ENCODE peak calls at places on chromosomes 16 and 17, in four cellular contexts. P is uterus, E is body of pancreas, T is endothelial cell of umbilical vein. B is an unnamed sample. For H3K4me1, the result is how much of the 10 kb centered on the place peaks cover.

GRCh38 chr17:32929288-32929574 is 1.3 kb downstream of the TMEM98 start:
- DNase-seq in P (no peak), E (no peak), T (no peak), B (no peak)

GRCh38 chr17:8147805-8148404 is 4.3 kb downstream of the PER1 start:
- DNase-seq in P (no peak), E (no peak), T (no peak), B (no peak)

GRCh38 chr17:59372138-59372751 is 40.8 kb downstream of the YPEL2 start:
- DNase-seq in P (peak), E (no peak), T (peak), B (peak)

GRCh38 chr16:77897831-77898540 is 109.6 kb downstream of the VAT1L start:
- DNase-seq in P (no peak), E (no peak), T (no peak), B (no peak)

GRCh38 chr17:1147664-1148063 is 32.1 kb downstream of the ABR start:
- DNase-seq in P (no peak), E (peak), T (peak), B (peak)

GRCh38 chr17:34367486-34368270 is 4.6 kb upstream of the CCL1 start:
- DNase-seq in P (no peak), E (no peak), T (no peak), B (no peak)

GRCh38 chr17:9647014-9647413 is 1.7 kb downstream of the USP43 start:
- DNase-seq in P (no peak), E (no peak), T (no peak), B (no peak)

GRCh38 chr17:47879028-47879585 is 16.9 kb upstream of the SP2 start:
- DNase-seq in P (no peak), E (no peak), T (no peak), B (peak)

GRCh38 chr17:79005063-79005861 is 4.3 kb downstream of the CANT1 start:
- DNase-seq in P (peak), E (peak), T (peak), B (no peak)

GRCh38 chr16:25110392-25110947 is 1.1 kb upstream of the LCMT1 start:
- DNase-seq in P (no peak), E (no peak), T (no peak), B (no peak)

GRCh38 chr17:57552114-57552601 is 192.9 kb downstream of the CCDC182 start:
- DNase-seq in P (peak), E (no peak), T (no peak), B (peak)

GRCh38 chr17:57548421-57549385 is 196.4 kb downstream of the CCDC182 start:
- DNase-seq in P (peak), E (no peak), T (peak), B (peak)

GRCh38 chr17:34739386-34739785 is 160.0 kb downstream of the TMEM132E start:
- DNase-seq in P (no peak), E (no peak), T (no peak), B (no peak)

GRCh38 chr17:77391668-77392375 is 251.1 kb downstream of the SEC14L1 start:
- DNase-seq in P (peak), E (no peak), T (peak), B (peak)

GRCh38 chr17:77281904-77282367 is 141.2 kb downstream of the SEC14L1 start:
- DNase-seq in P (no peak), E (peak), T (no peak), B (peak)

GRCh38 chr17:56756536-56756935 is 77.2 kb downstream of the C17orf67 start:
- DNase-seq in P (no peak), E (no peak), T (peak), B (no peak)

GRCh38 chr17:29131814-29132682 is 48.1 kb downstream of the MYO18A start:
- DNase-seq in P (peak), E (no peak), T (no peak), B (peak)

GRCh38 chr16:72862090-72862489 is 185.8 kb downstream of the ZFHX3 start:
- DNase-seq in P (no peak), E (no peak), T (no peak), B (no peak)

GRCh38 chr16:76650579-76650978 is 373.4 kb downstream of the CNTNAP4 start:
- DNase-seq in P (no peak), E (no peak), T (no peak), B (no peak)

GRCh38 chr17:5513610-5514009 is 27.2 kb downstream of the MIS12 start:
- DNase-seq in P (no peak), E (no peak), T (no peak), B (peak)

GRCh38 chr16:89561195-89562026 is 929 bp downstream of the RPL13 start:
- DNase-seq in P (no peak), E (no peak), T (peak), B (no peak)

GRCh38 chr17:28457890-28458289 is 15.6 kb upstream of the SLC13A2 start:
- DNase-seq in P (no peak), E (no peak), T (no peak), B (no peak)

GRCh38 chr17:66717680-66718079 is 117.2 kb upstream of the CACNG5 start:
- DNase-seq in P (no peak), E (peak), T (no peak), B (no peak)

GRCh38 chr16:22625948-22626347 is 115.3 kb downstream of the NPIPB5 start:
- DNase-seq in P (no peak), E (no peak), T (no peak), B (no peak)

GRCh38 chr17:28371245-28372202 is at the start of gene SARM1:
- DNase-seq in P (peak), E (peak), T (peak), B (peak)

GRCh38 chr17:69729937-69730336 is 315.4 kb downstream of the MAP2K6 start:
- DNase-seq in P (no peak), E (no peak), T (no peak), B (no peak)

GRCh38 chr16:1379054-1379862 is 27.5 kb downstream of the GNPTG start:
- DNase-seq in P (peak), E (peak), T (peak), B (peak)

GRCh38 chr16:72169708-72170107 is 2.2 kb downstream of the PMFBP1 start:
- DNase-seq in P (no peak), E (no peak), T (no peak), B (no peak)

GRCh38 chr16:83458612-83459011 is 349.2 kb upstream of the HSBP1 start:
- DNase-seq in P (no peak), E (no peak), T (no peak), B (no peak)

GRCh38 chr17:1078831-1079561 is 82.1 kb downstream of the TIMM22 start:
- DNase-seq in P (no peak), E (no peak), T (no peak), B (no peak)

GRCh38 chr16:85173077-85173980 is 61.1 kb upstream of the CIBAR2 start:
- DNase-seq in P (no peak), E (no peak), T (peak), B (no peak)

GRCh38 chr16:59597269-59597668 is 863.2 kb upstream of the GOT2 start:
- DNase-seq in P (no peak), E (no peak), T (no peak), B (no peak)

GRCh38 chr17:17001874-17002520 is 30.1 kb upstream of the TNFRSF13B start:
- DNase-seq in P (peak), E (peak), T (peak), B (peak)

GRCh38 chr17:47120521-47121095 is 68.5 kb downstream of the CDC27 start:
- DNase-seq in P (no peak), E (no peak), T (no peak), B (no peak)

GRCh38 chr16:8641671-8642070 is 20.2 kb downstream of the METTL22 start:
- DNase-seq in P (no peak), E (no peak), T (no peak), B (no peak)

GRCh38 chr17:45374501-45374900 is 57.7 kb upstream of the MAP3K14 start:
- DNase-seq in P (no peak), E (no peak), T (no peak), B (peak)

GRCh38 chr16:48613061-48613957 is 3.3 kb upstream of the N4BP1 start:
- DNase-seq in P (no peak), E (no peak), T (no peak), B (peak)

GRCh38 chr16:87723224-87723619 is 42.6 kb downstream of the KLHDC4 start:
- DNase-seq in P (no peak), E (no peak), T (peak), B (peak)

GRCh38 chr16:15907863-15908478 is 19.6 kb upstream of the CEP20 start:
- DNase-seq in P (no peak), E (no peak), T (peak), B (peak)

GRCh38 chr16:19805459-19806160 is 79.0 kb downstream of the GPRC5B start:
- DNase-seq in P (no peak), E (no peak), T (no peak), B (no peak)
- H3K4me1 ChIP-seq in P (under half), E (half or more), T (under half), B (under half)

GRCh38 chr17:81390436-81391214 is 4.6 kb upstream of the BAHCC1 start:
- DNase-seq in P (no peak), E (no peak), T (no peak), B (no peak)

GRCh38 chr17:81389585-81389984 is 5.7 kb upstream of the BAHCC1 start:
- DNase-seq in P (no peak), E (no peak), T (no peak), B (no peak)

GRCh38 chr17:81391268-81391963 is 3.8 kb upstream of the BAHCC1 start:
- DNase-seq in P (no peak), E (no peak), T (no peak), B (no peak)

GRCh38 chr17:81388612-81389367 is 6.5 kb upstream of the BAHCC1 start:
- DNase-seq in P (no peak), E (no peak), T (no peak), B (no peak)

DNA sequence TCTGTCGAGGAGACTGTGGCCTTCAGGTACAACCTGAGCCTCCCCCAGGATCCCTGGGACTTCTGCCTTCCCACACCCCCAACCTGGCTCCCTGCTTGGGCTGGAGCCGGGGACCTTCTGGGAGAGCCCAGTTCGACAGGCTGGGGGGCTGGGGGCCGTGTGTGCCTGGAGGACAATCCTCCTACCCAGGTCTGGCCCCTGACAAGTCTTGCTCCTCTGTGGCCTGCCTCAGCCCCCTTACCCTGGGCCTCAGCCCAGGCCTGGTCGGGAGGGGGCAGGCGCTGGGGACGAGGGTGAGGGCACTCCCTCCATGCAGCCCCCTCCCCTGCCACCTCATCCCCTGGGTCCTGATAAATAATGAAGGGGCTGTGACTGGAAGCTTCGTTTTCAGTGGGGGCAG is 5.2 kb upstream of the BAHCC1 start:
- DNase-seq in P (no peak), E (no peak), T (no peak), B (no peak)
- H3K4me1 ChIP-seq in P (under half), E (half or more), T (under half), B (under half)

DNA sequence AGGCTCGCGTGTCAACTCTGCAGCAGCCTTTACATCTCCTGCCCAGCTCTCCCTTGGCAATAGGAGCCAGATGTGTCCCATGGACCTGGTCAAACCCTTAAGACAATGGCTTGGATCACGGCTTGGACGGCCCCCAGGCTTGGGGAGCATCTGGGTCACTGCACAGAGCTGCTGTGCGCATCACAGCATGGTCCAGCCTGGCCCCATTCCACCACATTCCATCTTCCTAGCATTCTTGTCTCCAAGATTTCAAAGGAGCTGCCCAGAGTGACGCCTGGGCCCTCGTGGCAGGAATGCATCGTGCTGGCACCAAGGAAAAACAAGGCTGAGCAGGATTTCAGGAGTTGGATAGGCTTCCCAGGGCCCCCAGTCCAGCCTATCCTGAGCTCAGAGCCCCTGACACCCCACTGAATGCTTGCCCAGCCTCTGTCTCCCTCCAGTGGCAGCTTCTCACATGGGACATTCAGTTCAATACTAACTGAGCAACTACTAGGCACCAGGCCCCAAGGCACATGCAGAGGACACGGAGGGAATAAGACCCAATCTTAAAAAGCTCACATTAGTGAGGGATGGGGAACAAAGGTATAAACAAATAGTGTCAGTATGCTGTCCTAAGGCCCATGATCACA is 34.3 kb downstream of the TK2 start:
- DNase-seq in P (peak), E (no peak), T (peak), B (peak)
- H3K4me1 ChIP-seq in P (under half), E (half or more), T (half or more), B (under half)

GRCh38 chr17:74450925-74451403 is 15.5 kb upstream of the CD300A start:
- DNase-seq in P (no peak), E (no peak), T (no peak), B (no peak)
- H3K4me1 ChIP-seq in P (under half), E (under half), T (under half), B (under half)

GRCh38 chr16:69463876-69464275 is 39.5 kb downstream of the CYB5B start:
- DNase-seq in P (no peak), E (no peak), T (no peak), B (no peak)

GRCh38 chr16:69465083-69465721 is 40.8 kb downstream of the CYB5B start:
- DNase-seq in P (no peak), E (no peak), T (peak), B (no peak)

GRCh38 chr16:69465881-69466280 is 41.5 kb downstream of the CYB5B start:
- DNase-seq in P (no peak), E (no peak), T (no peak), B (no peak)

GRCh38 chr16:69467531-69468204 is 43.2 kb downstream of the CYB5B start:
- DNase-seq in P (no peak), E (no peak), T (no peak), B (no peak)

GRCh38 chr16:69466547-69466946 is 42.1 kb downstream of the CYB5B start:
- DNase-seq in P (no peak), E (no peak), T (peak), B (no peak)
- H3K4me1 ChIP-seq in P (under half), E (under half), T (under half), B (under half)

GRCh38 chr17:82402865-82403264 is 15.3 kb upstream of the HEXD start:
- DNase-seq in P (no peak), E (no peak), T (no peak), B (no peak)
- H3K4me1 ChIP-seq in P (under half), E (under half), T (under half), B (under half)

GRCh38 chr16:3825103-3825502 is 55.4 kb downstream of the CREBBP start:
- DNase-seq in P (no peak), E (no peak), T (peak), B (no peak)
- H3K4me1 ChIP-seq in P (under half), E (under half), T (under half), B (under half)

GRCh38 chr17:64503341-64503740 is 2.7 kb downstream of the DDX5 start:
- DNase-seq in P (no peak), E (no peak), T (no peak), B (no peak)
- H3K4me1 ChIP-seq in P (under half), E (half or more), T (half or more), B (under half)

B was measured in Peyer's patch.